ENCODE peak calls at places on chromosomes 2 and 18, in six cellular contexts. One of them, this sample, is unnamed.

GRCh38 chr2:85887566-85888019 is 1.2 kb downstream of the ST3GAL5 start:
- DNase-seq in coronary artery: no peak
- DNase-seq in upper lobe of right lung: peak; percentile 78
- DNase-seq in stomach: peak; percentile 53
- DNase-seq in GM20000: peak; percentile 40
- DNase-seq in astrocyte of the spinal cord: peak; percentile 24
- DNase-seq in this sample: peak; percentile 48

GRCh38 chr2:28681216-28681981 is 70.2 kb upstream of the PPP1CB start:
- DNase-seq in stomach: no peak
- DNase-seq in GM20000: peak; percentile 81
- DNase-seq in upper lobe of right lung: no peak
- DNase-seq in astrocyte of the spinal cord: peak; percentile 70
- DNase-seq in coronary artery: no peak
- DNase-seq in this sample: no peak

GRCh38 chr2:128686498-128686861 is 367.8 kb upstream of the HS6ST1 start:
- DNase-seq in astrocyte of the spinal cord: no peak
- DNase-seq in stomach: no peak
- DNase-seq in GM20000: peak; percentile 7
- DNase-seq in coronary artery: no peak
- DNase-seq in upper lobe of right lung: no peak
- DNase-seq in this sample: no peak

GRCh38 chr2:69119541-69119940 is 106.6 kb downstream of the ANTXR1 start:
- DNase-seq in stomach: no peak
- DNase-seq in GM20000: no peak
- DNase-seq in astrocyte of the spinal cord: no peak
- DNase-seq in coronary artery: no peak
- DNase-seq in upper lobe of right lung: no peak
- DNase-seq in this sample: no peak

GRCh38 chr2:226701052-226701451 is 98.6 kb downstream of the IRS1 start:
- DNase-seq in astrocyte of the spinal cord: peak; percentile 91
- DNase-seq in upper lobe of right lung: no peak
- DNase-seq in coronary artery: no peak
- DNase-seq in GM20000: no peak
- DNase-seq in stomach: no peak
- DNase-seq in this sample: no peak

GRCh38 chr18:74196220-74197119 is 48.1 kb downstream of the TIMM21 start:
- DNase-seq in coronary artery: no peak
- DNase-seq in upper lobe of right lung: no peak
- DNase-seq in stomach: peak; percentile 54
- DNase-seq in astrocyte of the spinal cord: peak; percentile 74
- DNase-seq in GM20000: peak; percentile 84
- DNase-seq in this sample: no peak

GRCh38 chr18:8976606-8977005 is 125.9 kb upstream of the NDUFV2 start:
- DNase-seq in coronary artery: no peak
- DNase-seq in upper lobe of right lung: no peak
- DNase-seq in GM20000: no peak
- DNase-seq in stomach: no peak
- DNase-seq in astrocyte of the spinal cord: no peak
- DNase-seq in this sample: no peak

GRCh38 chr2:179383975-179384374 is 119.3 kb upstream of the SESTD1 start:
- DNase-seq in upper lobe of right lung: no peak
- DNase-seq in GM20000: no peak
- DNase-seq in astrocyte of the spinal cord: no peak
- DNase-seq in stomach: no peak
- DNase-seq in coronary artery: no peak
- DNase-seq in this sample: no peak

GRCh38 chr2:170324640-170325046 is 146.7 kb downstream of the MYO3B start:
- DNase-seq in coronary artery: no peak
- DNase-seq in stomach: peak; percentile 26
- DNase-seq in GM20000: peak; percentile 41
- DNase-seq in astrocyte of the spinal cord: peak; percentile 50
- DNase-seq in upper lobe of right lung: no peak
- DNase-seq in this sample: no peak

GRCh38 chr18:36697905-36698304 is 130.9 kb downstream of the TPGS2 start:
- DNase-seq in GM20000: no peak
- DNase-seq in astrocyte of the spinal cord: peak; percentile 89
- DNase-seq in coronary artery: no peak
- DNase-seq in upper lobe of right lung: no peak
- DNase-seq in stomach: no peak
- DNase-seq in this sample: no peak

GRCh38 chr2:24399434-24400206 is 39.3 kb upstream of the ITSN2 start:
- DNase-seq in stomach: no peak
- DNase-seq in GM20000: no peak
- DNase-seq in astrocyte of the spinal cord: no peak
- DNase-seq in upper lobe of right lung: no peak
- DNase-seq in coronary artery: no peak
- DNase-seq in this sample: no peak

GRCh38 chr2:45119855-45120254 is 110.6 kb upstream of the SIX2 start:
- DNase-seq in stomach: no peak
- DNase-seq in upper lobe of right lung: no peak
- DNase-seq in astrocyte of the spinal cord: peak; percentile 77
- DNase-seq in GM20000: no peak
- DNase-seq in coronary artery: no peak
- DNase-seq in this sample: no peak

GRCh38 chr18:32042337-32042736 is 23.7 kb downstream of the RNF125 start:
- DNase-seq in astrocyte of the spinal cord: no peak
- DNase-seq in upper lobe of right lung: no peak
- DNase-seq in stomach: no peak
- DNase-seq in coronary artery: no peak
- DNase-seq in GM20000: no peak
- DNase-seq in this sample: no peak

GRCh38 chr18:5380581-5380980 is 85.1 kb upstream of the ZBTB14 start:
- DNase-seq in GM20000: no peak
- DNase-seq in coronary artery: no peak
- DNase-seq in astrocyte of the spinal cord: no peak
- DNase-seq in stomach: no peak
- DNase-seq in upper lobe of right lung: no peak
- DNase-seq in this sample: no peak

GRCh38 chr2:216548901-216549321 is 50.3 kb downstream of the RPL37A start:
- DNase-seq in stomach: no peak
- DNase-seq in upper lobe of right lung: no peak
- DNase-seq in GM20000: no peak
- DNase-seq in coronary artery: peak; percentile 89
- DNase-seq in astrocyte of the spinal cord: peak; percentile 17
- DNase-seq in this sample: no peak

GRCh38 chr2:235669269-235669831 is 175.5 kb downstream of the AGAP1 start:
- DNase-seq in GM20000: peak; percentile 30
- DNase-seq in stomach: peak; percentile 72
- DNase-seq in upper lobe of right lung: peak; percentile 79
- DNase-seq in astrocyte of the spinal cord: peak; percentile 65
- DNase-seq in coronary artery: no peak
- DNase-seq in this sample: peak; percentile 64

GRCh38 chr18:48066225-48066652 is 135.8 kb upstream of the SMAD2 start:
- DNase-seq in coronary artery: no peak
- DNase-seq in astrocyte of the spinal cord: no peak
- DNase-seq in stomach: no peak
- DNase-seq in upper lobe of right lung: no peak
- DNase-seq in GM20000: no peak
- DNase-seq in this sample: no peak

GRCh38 chr2:71798266-71799012 is 345.1 kb downstream of the DYSF start:
- DNase-seq in upper lobe of right lung: no peak
- DNase-seq in stomach: no peak
- DNase-seq in coronary artery: peak; percentile 70
- DNase-seq in astrocyte of the spinal cord: peak; percentile 13
- DNase-seq in GM20000: peak; percentile 55
- DNase-seq in this sample: no peak

GRCh38 chr2:192749606-192750200 is 555.0 kb upstream of the TMEFF2 start:
- DNase-seq in stomach: no peak
- DNase-seq in astrocyte of the spinal cord: peak; percentile 21
- DNase-seq in GM20000: no peak
- DNase-seq in coronary artery: no peak
- DNase-seq in upper lobe of right lung: no peak
- DNase-seq in this sample: no peak

GRCh38 chr2:63926800-63927199 is 85.1 kb downstream of the UGP2 start:
- DNase-seq in upper lobe of right lung: no peak
- DNase-seq in coronary artery: no peak
- DNase-seq in GM20000: no peak
- DNase-seq in astrocyte of the spinal cord: no peak
- DNase-seq in stomach: no peak
- DNase-seq in this sample: no peak

GRCh38 chr18:58536534-58537271 is 92.2 kb downstream of the ALPK2 start:
- DNase-seq in stomach: no peak
- DNase-seq in upper lobe of right lung: no peak
- DNase-seq in GM20000: no peak
- DNase-seq in astrocyte of the spinal cord: no peak
- DNase-seq in coronary artery: no peak
- DNase-seq in this sample: no peak

GRCh38 chr2:241967745-241968144 is 98.2 kb downstream of the RTP5 start:
- DNase-seq in astrocyte of the spinal cord: no peak
- DNase-seq in coronary artery: no peak
- DNase-seq in GM20000: no peak
- DNase-seq in upper lobe of right lung: no peak
- DNase-seq in stomach: no peak
- DNase-seq in this sample: no peak

GRCh38 chr2:152716805-152717241 is 438 bp downstream of the PRPF40A start:
- DNase-seq in coronary artery: no peak
- DNase-seq in stomach: no peak
- DNase-seq in GM20000: peak; percentile 19
- DNase-seq in astrocyte of the spinal cord: no peak
- DNase-seq in upper lobe of right lung: no peak
- DNase-seq in this sample: peak; percentile 41

GRCh38 chr2:42602218-42602936 is 33.9 kb downstream of the MTA3 start:
- DNase-seq in upper lobe of right lung: no peak
- DNase-seq in coronary artery: no peak
- DNase-seq in stomach: no peak
- DNase-seq in GM20000: no peak
- DNase-seq in astrocyte of the spinal cord: no peak
- DNase-seq in this sample: no peak

GRCh38 chr2:225008935-225009334 is 33.3 kb downstream of the DOCK10 start:
- DNase-seq in upper lobe of right lung: no peak
- DNase-seq in stomach: no peak
- DNase-seq in coronary artery: no peak
- DNase-seq in astrocyte of the spinal cord: no peak
- DNase-seq in GM20000: no peak
- DNase-seq in this sample: no peak
- TF ChIP-seq CTCF in upper lobe of right lung: peak; percentile 32
- TF ChIP-seq CTCF in stomach: no peak
- TF ChIP-seq CTCF in coronary artery: no peak
- TF ChIP-seq CTCF in astrocyte of the spinal cord: peak; percentile 45
- TF ChIP-seq CTCF in GM20000: peak; percentile 9
- TF ChIP-seq CTCF in this sample: no peak

GRCh38 chr2:210445116-210445707 is 31.3 kb downstream of the LANCL1 start:
- DNase-seq in upper lobe of right lung: no peak
- DNase-seq in coronary artery: no peak
- DNase-seq in astrocyte of the spinal cord: peak; percentile 36
- DNase-seq in GM20000: peak; percentile 19
- DNase-seq in stomach: no peak
- DNase-seq in this sample: no peak
- TF ChIP-seq CTCF in upper lobe of right lung: peak; percentile 77
- TF ChIP-seq CTCF in coronary artery: peak; percentile 48
- TF ChIP-seq CTCF in astrocyte of the spinal cord: peak; percentile 63
- TF ChIP-seq CTCF in GM20000: peak; percentile 35
- TF ChIP-seq CTCF in stomach: peak; percentile 34
- TF ChIP-seq CTCF in this sample: peak; percentile 37

DNA sequence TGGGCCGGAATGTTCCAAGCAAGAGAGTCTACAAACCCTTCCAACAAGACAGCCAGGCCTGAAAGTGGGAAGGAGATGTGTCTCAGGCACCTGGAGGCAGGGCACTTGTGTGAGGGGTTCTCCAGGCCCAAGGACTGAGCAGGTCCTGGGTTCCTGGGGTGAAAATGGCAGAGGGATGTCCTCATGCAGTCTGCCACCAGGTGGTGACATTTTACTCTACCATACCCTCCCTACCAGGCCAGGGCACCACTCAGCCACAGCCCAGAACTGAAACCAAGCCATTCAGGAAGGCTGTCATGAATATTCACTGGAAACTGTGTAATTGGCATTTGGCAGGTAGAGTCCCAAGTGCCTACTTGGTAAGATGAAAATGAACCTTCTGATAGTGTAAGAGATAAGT is 185.2 kb downstream of the MYO5B start:
- DNase-seq in stomach: peak; percentile 65
- DNase-seq in upper lobe of right lung: peak; percentile 71
- DNase-seq in GM20000: peak; percentile 45
- DNase-seq in coronary artery: no peak
- DNase-seq in astrocyte of the spinal cord: no peak
- DNase-seq in this sample: no peak
- TF ChIP-seq CTCF in stomach: peak; percentile 28
- TF ChIP-seq CTCF in upper lobe of right lung: peak; percentile 63
- TF ChIP-seq CTCF in GM20000: peak; percentile 38
- TF ChIP-seq CTCF in coronary artery: no peak
- TF ChIP-seq CTCF in astrocyte of the spinal cord: peak; percentile 50
- TF ChIP-seq CTCF in this sample: no peak

DNA sequence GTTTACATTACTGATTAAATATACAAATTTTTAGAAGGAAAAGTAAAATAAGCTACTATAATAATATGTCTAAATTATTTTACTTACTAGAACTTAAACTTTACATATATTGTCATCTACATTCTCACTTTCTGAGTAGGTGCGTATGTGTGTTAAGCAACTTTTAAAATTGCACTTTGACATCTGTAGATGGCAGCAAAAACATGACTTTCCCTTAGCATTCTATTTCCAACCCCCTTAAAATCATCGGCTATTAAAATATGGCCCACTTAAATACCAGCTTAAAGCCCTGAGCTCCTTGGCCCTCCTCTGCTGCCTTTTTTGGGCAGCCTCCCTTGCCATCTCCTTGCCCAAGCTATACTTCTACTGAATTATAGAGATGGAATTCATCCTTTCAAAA is 78.0 kb downstream of the UPP2 start:
- DNase-seq in stomach: no peak
- DNase-seq in upper lobe of right lung: no peak
- DNase-seq in coronary artery: no peak
- DNase-seq in GM20000: no peak
- DNase-seq in astrocyte of the spinal cord: peak; percentile 42
- DNase-seq in this sample: no peak
- TF ChIP-seq CTCF in stomach: no peak
- TF ChIP-seq CTCF in upper lobe of right lung: peak; percentile 45
- TF ChIP-seq CTCF in coronary artery: no peak
- TF ChIP-seq CTCF in GM20000: no peak
- TF ChIP-seq CTCF in astrocyte of the spinal cord: peak; percentile 37
- TF ChIP-seq CTCF in this sample: no peak

This sample was measured in ovary.